ENCODE peak calls at places on chromosome 12, in four cellular contexts. A, M, S and Q are unnamed samples.

GRCh38 chr12:110269622-110270124 is 11.4 kb upstream of the ATP2A2 start:
- DNase-seq in A (no peak), M (peak; percentile 68), S (no peak), Q (no peak)

GRCh38 chr12:43882578-43883178 is 46.8 kb downstream of the TMEM117 start:
- DNase-seq in A (no peak), M (peak; percentile 69), S (no peak), Q (peak; percentile 23)

GRCh38 chr12:106066726-106067325 is 71.9 kb downstream of the NUAK1 start:
- DNase-seq in A (no peak), M (no peak), S (no peak), Q (no peak)

GRCh38 chr12:27619308-27619707 is 76.9 kb upstream of the REP15 start:
- DNase-seq in A (no peak), M (peak; percentile 38), S (no peak), Q (no peak)

GRCh38 chr12:113347-113746 is 46.8 kb downstream of the IQSEC3 start:
- DNase-seq in A (no peak), M (no peak), S (no peak), Q (no peak)

GRCh38 chr12:72491399-72491798 is 219.2 kb downstream of the TRHDE start:
- DNase-seq in A (no peak), M (no peak), S (no peak), Q (no peak)

GRCh38 chr12:104520242-104520900 is 63.6 kb downstream of the CHST11 start:
- DNase-seq in A (no peak), M (no peak), S (no peak), Q (peak; percentile 88)

GRCh38 chr12:89160716-89161123 is 191.6 kb downstream of the DUSP6 start:
- DNase-seq in A (no peak), M (peak; percentile 28), S (peak; percentile 41), Q (peak; percentile 8)

GRCh38 chr12:29427964-29428363 is 47.0 kb upstream of the ERGIC2 start:
- DNase-seq in A (no peak), M (peak; percentile 10), S (no peak), Q (no peak)

GRCh38 chr12:78359530-78359929 is 505.0 kb upstream of the SYT1 start:
- DNase-seq in A (no peak), M (no peak), S (no peak), Q (no peak)

GRCh38 chr12:106428379-106428778 is 70.8 kb downstream of the POLR3B start:
- DNase-seq in A (no peak), M (no peak), S (no peak), Q (no peak)

DNA sequence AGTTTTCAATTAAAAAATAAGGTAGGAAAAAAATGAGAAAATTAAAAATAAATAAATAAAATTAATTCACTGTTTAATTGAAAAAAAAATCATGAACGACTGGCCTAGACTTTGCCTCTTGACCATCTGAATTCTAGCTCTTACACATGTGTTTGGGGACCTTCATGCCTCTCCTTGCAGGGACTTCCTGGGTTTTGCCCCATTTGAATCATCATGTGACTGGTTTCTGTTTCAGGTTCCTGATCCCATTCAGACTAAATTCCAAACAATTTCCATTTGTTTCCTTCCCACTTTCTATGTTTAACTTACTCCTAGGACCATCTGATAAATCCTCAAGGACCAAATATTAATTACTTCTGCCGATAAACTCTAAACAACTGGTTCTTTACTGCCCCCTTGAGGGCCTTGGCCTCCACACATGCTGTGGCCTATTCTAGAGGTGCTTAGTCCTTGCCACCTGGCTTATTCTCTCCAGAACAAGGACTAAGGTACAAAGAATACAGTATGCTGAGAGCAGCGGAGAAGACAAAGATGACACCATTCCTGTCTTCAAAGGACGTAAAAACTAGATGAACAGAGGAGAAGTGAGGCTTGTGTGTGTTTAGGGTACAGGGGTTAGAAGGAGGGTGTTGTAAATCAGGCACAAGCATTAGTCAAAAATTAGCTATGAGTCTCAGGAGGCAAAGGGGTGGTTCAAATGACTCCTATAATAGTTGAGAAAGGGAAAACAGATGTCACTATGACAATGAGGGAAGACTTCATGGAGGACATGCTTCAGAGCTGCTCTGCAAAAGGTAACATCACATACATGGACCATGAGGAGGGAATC is 125.8 kb upstream of the AVPR1A start:
- DNase-seq in A (no peak), M (peak; percentile 74), S (no peak), Q (peak; percentile 57)
- H3K4me3 ChIP-seq in A (no peak overlapping the region), M (no peak overlapping the region), S (no peak overlapping the region), Q (no peak overlapping the region)

GRCh38 chr12:102120886-102121285 is 903 bp downstream of the PARPBP start:
- DNase-seq in A (no peak), M (peak; percentile 23), S (no peak), Q (peak; percentile 20)
- H3K4me3 ChIP-seq in A (peak overlapping the region; percentile 83), M (peak overlapping the region; percentile 87), S (no peak overlapping the region), Q (peak overlapping the region; percentile 86)

GRCh38 chr12:47077206-47078085 is 2.0 kb upstream of the PCED1B start:
- DNase-seq in A (no peak), M (no peak), S (no peak), Q (no peak)
- H3K4me3 ChIP-seq in A (no peak overlapping the region), M (peak overlapping the region; percentile 74), S (no peak overlapping the region), Q (no peak overlapping the region)

GRCh38 chr12:87801860-87802720 is 227.1 kb downstream of the C12orf50 start:
- DNase-seq in A (no peak), M (no peak), S (no peak), Q (no peak)
- H3K4me3 ChIP-seq in A (no peak overlapping the region), M (no peak overlapping the region), S (no peak overlapping the region), Q (no peak overlapping the region)

DNA sequence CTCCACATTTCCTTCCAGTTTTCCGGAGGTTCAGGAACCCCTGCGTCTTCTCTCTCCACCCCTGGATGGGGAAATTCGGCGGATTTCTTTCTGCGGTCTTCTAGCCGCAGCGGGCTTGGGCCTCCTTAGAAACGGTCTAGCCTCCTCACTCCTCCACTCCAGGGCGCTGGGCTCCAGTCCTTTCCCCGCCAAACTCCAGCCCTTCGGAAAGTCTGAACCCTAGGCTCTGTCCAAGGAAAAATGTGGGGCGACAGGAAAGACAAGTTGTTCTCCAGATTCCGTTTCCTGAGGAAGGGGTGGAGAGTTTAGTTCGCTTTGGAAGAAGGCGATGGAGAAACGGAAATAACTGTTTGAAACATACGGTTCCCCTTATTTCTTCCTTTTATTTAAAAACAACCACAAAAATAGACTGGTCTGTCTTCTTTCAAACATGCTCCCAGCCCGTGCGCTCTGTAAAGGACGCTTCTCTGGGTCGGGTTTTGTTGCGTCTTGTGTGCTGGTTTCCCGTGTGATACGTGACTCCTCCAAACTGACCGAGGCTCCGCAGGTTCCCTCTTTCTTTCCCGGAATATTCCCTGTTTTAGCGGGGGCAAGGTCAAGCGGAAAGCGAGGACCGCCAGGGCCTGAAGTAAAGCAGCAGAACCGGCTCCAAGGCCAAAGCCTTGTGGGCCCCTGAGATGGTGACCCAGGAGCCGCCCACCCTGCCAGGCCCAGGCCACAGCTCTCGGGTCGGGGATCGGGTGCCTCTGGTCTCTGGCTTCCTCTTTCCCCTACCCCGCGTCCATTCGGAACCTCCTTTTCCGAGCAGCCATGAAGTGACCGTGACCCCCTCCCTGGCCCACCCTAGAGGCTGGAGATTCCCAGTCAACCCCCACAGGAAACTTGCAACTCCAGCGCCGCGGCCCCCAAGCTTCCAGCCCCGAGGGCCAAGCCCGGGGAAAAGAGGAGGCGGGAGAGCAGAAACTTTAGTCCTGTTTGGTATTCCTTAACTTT is 1.1 kb upstream of the HOXC10 start:
- DNase-seq in A (no peak), M (no peak), S (no peak), Q (no peak)
- H3K4me3 ChIP-seq in A (peak overlapping the region; percentile 66), M (no peak overlapping the region), S (no peak overlapping the region), Q (no peak overlapping the region)

GRCh38 chr12:50620050-50620974 is 115.5 kb downstream of the DIP2B start:
- DNase-seq in A (no peak), M (peak; percentile 63), S (no peak), Q (peak; percentile 17)
- H3K4me3 ChIP-seq in A (no peak overlapping the region), M (no peak overlapping the region), S (no peak overlapping the region), Q (no peak overlapping the region)

GRCh38 chr12:123075092-123075491 is 75.8 kb downstream of the PITPNM2 start:
- DNase-seq in A (peak; percentile 55), M (no peak), S (no peak), Q (no peak)
- H3K4me3 ChIP-seq in A (no peak overlapping the region), M (no peak overlapping the region), S (no peak overlapping the region), Q (no peak overlapping the region)